ENCODE peak calls at places on chromosomes 13 and 19, in six cellular contexts. J is activated gamma-delta T cell, M is psoas muscle, Y is type B pancreatic cell, S is NCI-H82, I is lower lobe of right lung. N is an unnamed sample.

GRCh38 chr19:7850429-7850819 is 20.4 kb downstream of the EVI5L start:
- DNase-seq in I (no peak), Y (no peak), M (no peak), S (no peak), J (no peak), N (no peak)

GRCh38 chr13:97259787-97260641 is 37.9 kb downstream of the MBNL2 start:
- DNase-seq in I (no peak), M (peak; percentile 58), S (no peak), J (no peak), Y (no peak), N (no peak)

GRCh38 chr13:46535822-46536221 is 17.1 kb upstream of the LRCH1 start:
- DNase-seq in I (no peak), M (no peak), S (no peak), Y (no peak), J (no peak), N (no peak)

GRCh38 chr13:52127378-52127777 is 1.5 kb downstream of the NEK5 start:
- DNase-seq in M (no peak), Y (no peak), S (peak; percentile 52), J (no peak), I (no peak), N (no peak)

GRCh38 chr19:38384209-38385027 is 3.4 kb downstream of the GGN start:
- DNase-seq in J (no peak), M (no peak), Y (no peak), I (no peak), S (peak; percentile 47), N (no peak)

GRCh38 chr13:76886292-76887061 is at the start of gene KCTD12:
- DNase-seq in J (peak; percentile 45), I (peak; percentile 94), Y (peak; percentile 89), S (peak; percentile 94), M (peak; percentile 93), N (peak; percentile 89)

GRCh38 chr19:45954132-45954531 is 19.5 kb downstream of the NOVA2 start:
- DNase-seq in S (peak; percentile 62), I (no peak), Y (no peak), J (no peak), M (no peak), N (no peak)

GRCh38 chr13:71873418-71874276 is 6.6 kb upstream of the DACH1 start:
- DNase-seq in S (no peak), I (no peak), J (no peak), M (no peak), Y (no peak), N (no peak)

GRCh38 chr19:17488593-17489391 is 18.5 kb downstream of the SLC27A1 start:
- DNase-seq in Y (peak; percentile 84), S (peak; percentile 100), I (peak; percentile 94), J (peak; percentile 39), M (no peak), N (no peak)

GRCh38 chr19:41198559-41198958 is 5.5 kb downstream of the CYP2S1 start:
- DNase-seq in M (no peak), S (no peak), J (no peak), I (no peak), Y (no peak), N (no peak)

GRCh38 chr19:45125975-45126493 is 33.1 kb downstream of the PPP1R37 start:
- DNase-seq in S (peak; percentile 72), M (peak; percentile 78), J (no peak), Y (no peak), I (peak; percentile 72), N (no peak)

GRCh38 chr13:27379694-27380596 is 44.5 kb upstream of the GTF3A start:
- DNase-seq in J (no peak), S (peak; percentile 78), I (no peak), M (peak; percentile 76), Y (no peak), N (no peak)

GRCh38 chr13:106063591-106064308 is 471.7 kb downstream of the EFNB2 start:
- DNase-seq in Y (no peak), M (no peak), J (no peak), I (no peak), S (no peak), N (no peak)

GRCh38 chr19:18204394-18205179 is 745 bp upstream of the RAB3A start:
- DNase-seq in Y (no peak), J (no peak), I (no peak), S (peak; percentile 97), M (peak; percentile 70), N (no peak)

N was measured in osteocyte.